ENCODE peak calls at places on chromosomes 2 and 18, in five cellular contexts. U is left ventricle myocardium superior, Z is fibroblast of the aortic adventitia, G is chondrocyte, K is activated T-helper 1 cell treated with Interleukin-2 at 50 U/mL for 16 hours. E is an unnamed sample.

GRCh38 chr18:58298251-58299134 is 254.5 kb downstream of the NEDD4L start:
- DNase-seq in U (no peak), Z (peak; percentile 13), G (no peak), K (no peak), E (no peak)

GRCh38 chr2:229586746-229587705 is 127.3 kb downstream of the DNER start:
- DNase-seq in U (peak; percentile 89), Z (peak; percentile 87), G (peak; percentile 94), K (no peak), E (no peak)

GRCh38 chr18:55323051-55323994 is 264.7 kb downstream of the TCF4 start:
- DNase-seq in U (no peak), Z (peak; percentile 59), G (no peak), K (no peak), E (no peak)

GRCh38 chr2:74267068-74267467 is 68.7 kb downstream of the MTHFD2 start:
- DNase-seq in U (no peak), Z (no peak), G (no peak), K (peak; percentile 38), E (peak; percentile 65)

GRCh38 chr2:86301010-86301409 is 36.4 kb downstream of the REEP1 start:
- DNase-seq in U (no peak), Z (no peak), G (no peak), K (no peak), E (no peak)

GRCh38 chr2:10258326-10258725 is 44.4 kb upstream of the HPCAL1 start:
- DNase-seq in U (peak; percentile 5), Z (no peak), G (peak; percentile 54), K (no peak), E (no peak)

GRCh38 chr18:48885266-48885950 is 65.4 kb downstream of the SMAD7 start:
- DNase-seq in U (no peak), Z (no peak), G (peak; percentile 84), K (no peak), E (no peak)

GRCh38 chr2:176830362-176830761 is 382.2 kb upstream of the HNRNPA3 start:
- DNase-seq in U (no peak), Z (no peak), G (no peak), K (no peak), E (no peak)

GRCh38 chr18:47968006-47968676 is 37.7 kb upstream of the SMAD2 start:
- DNase-seq in U (no peak), Z (peak; percentile 67), G (no peak), K (no peak), E (no peak)